ENCODE peak calls at places on chromosome 18, in nine cellular contexts. E, N, W, O, G, J, T, R and S are unnamed samples.

GRCh38 chr18:55795101-55795669 is 207.2 kb upstream of the TCF4 start:
- DNase-seq in E (no peak), N (no peak), W (no peak), O (no peak), G (no peak), J (no peak), T (no peak), R (no peak), S (no peak)

GRCh38 chr18:46333371-46334199 is 229.4 kb downstream of the HAUS1 start:
- DNase-seq in E (no peak), N (peak; percentile 25), W (no peak), O (no peak), G (no peak), J (no peak), T (no peak), R (no peak), S (no peak)

GRCh38 chr18:68354176-68354575 is 360.7 kb downstream of the TMX3 start:
- DNase-seq in E (no peak), N (no peak), W (no peak), O (no peak), G (no peak), J (no peak), T (no peak), R (no peak), S (no peak)

GRCh38 chr18:48538531-48539405 is at the start of gene CTIF:
- DNase-seq in E (peak; percentile 95), N (peak; percentile 98), W (peak; percentile 94), O (peak; percentile 95), G (peak; percentile 98), J (peak; percentile 85), T (peak; percentile 93), R (peak; percentile 96), S (peak; percentile 93)

GRCh38 chr18:74745658-74746403 is 148.2 kb downstream of the ZNF407 start:
- DNase-seq in E (no peak), N (no peak), W (no peak), O (peak; percentile 15), G (no peak), J (peak; percentile 9), T (no peak), R (no peak), S (no peak)

GRCh38 chr18:7958081-7958896 is 391.2 kb downstream of the PTPRM start:
- DNase-seq in E (no peak), N (no peak), W (no peak), O (no peak), G (no peak), J (no peak), T (no peak), R (no peak), S (no peak)

GRCh38 chr18:8654482-8655451 is 45.5 kb downstream of the RAB12 start:
- DNase-seq in E (no peak), N (no peak), W (no peak), O (no peak), G (no peak), J (peak; percentile 56), T (no peak), R (no peak), S (no peak)

GRCh38 chr18:50138181-50139064 is 56.5 kb downstream of the MYO5B start:
- DNase-seq in E (no peak), N (no peak), W (no peak), O (no peak), G (no peak), J (no peak), T (no peak), R (no peak), S (peak; percentile 25)

GRCh38 chr18:71939483-71939882 is 604.7 kb downstream of the CBLN2 start:
- DNase-seq in E (no peak), N (no peak), W (no peak), O (no peak), G (no peak), J (no peak), T (no peak), R (no peak), S (no peak)

GRCh38 chr18:80119111-80119510 is 10.0 kb downstream of the ADNP2 start:
- DNase-seq in E (no peak), N (no peak), W (no peak), O (no peak), G (no peak), J (no peak), T (no peak), R (no peak), S (no peak)

GRCh38 chr18:48814490-48815181 is 136.1 kb downstream of the SMAD7 start:
- DNase-seq in E (peak; percentile 14), N (peak; percentile 26), W (no peak), O (no peak), G (no peak), J (no peak), T (no peak), R (peak; percentile 3), S (peak; percentile 15)

GRCh38 chr18:12291690-12292089 is 16.4 kb upstream of the TUBB6 start:
- DNase-seq in E (no peak), N (peak; percentile 19), W (no peak), O (no peak), G (no peak), J (no peak), T (no peak), R (no peak), S (no peak)

DNA sequence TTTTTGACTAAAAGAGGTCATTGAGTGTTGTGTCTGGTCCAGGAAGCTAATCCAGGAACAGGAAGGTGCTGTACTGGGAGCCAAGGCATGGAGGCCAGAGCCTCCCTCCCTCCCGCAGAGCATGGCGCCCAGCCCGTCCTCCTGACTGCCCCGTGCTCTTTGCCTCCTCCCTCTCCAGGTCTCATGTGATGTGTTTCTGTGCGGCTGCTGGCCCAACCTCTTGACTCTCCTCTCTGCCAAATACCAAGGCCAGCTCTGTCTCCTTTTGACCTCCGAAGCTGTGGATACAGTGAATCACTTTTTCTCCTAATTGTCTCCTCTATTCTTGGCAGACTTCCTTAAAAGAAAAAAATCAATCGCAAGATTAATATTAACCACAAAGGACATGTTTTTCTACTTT is 284.1 kb downstream of the PHLPP1 start:
- DNase-seq in E (no peak), N (peak; percentile 86), W (peak; percentile 80), O (no peak), G (peak; percentile 79), J (no peak), T (no peak), R (peak; percentile 40), S (peak; percentile 85)
- TF ChIP-seq EP300 in E (no peak), N (no peak), W (no peak), O (no peak), G (peak; percentile 87), J (no peak), T (no peak), R (no peak), S (no peak)

DNA sequence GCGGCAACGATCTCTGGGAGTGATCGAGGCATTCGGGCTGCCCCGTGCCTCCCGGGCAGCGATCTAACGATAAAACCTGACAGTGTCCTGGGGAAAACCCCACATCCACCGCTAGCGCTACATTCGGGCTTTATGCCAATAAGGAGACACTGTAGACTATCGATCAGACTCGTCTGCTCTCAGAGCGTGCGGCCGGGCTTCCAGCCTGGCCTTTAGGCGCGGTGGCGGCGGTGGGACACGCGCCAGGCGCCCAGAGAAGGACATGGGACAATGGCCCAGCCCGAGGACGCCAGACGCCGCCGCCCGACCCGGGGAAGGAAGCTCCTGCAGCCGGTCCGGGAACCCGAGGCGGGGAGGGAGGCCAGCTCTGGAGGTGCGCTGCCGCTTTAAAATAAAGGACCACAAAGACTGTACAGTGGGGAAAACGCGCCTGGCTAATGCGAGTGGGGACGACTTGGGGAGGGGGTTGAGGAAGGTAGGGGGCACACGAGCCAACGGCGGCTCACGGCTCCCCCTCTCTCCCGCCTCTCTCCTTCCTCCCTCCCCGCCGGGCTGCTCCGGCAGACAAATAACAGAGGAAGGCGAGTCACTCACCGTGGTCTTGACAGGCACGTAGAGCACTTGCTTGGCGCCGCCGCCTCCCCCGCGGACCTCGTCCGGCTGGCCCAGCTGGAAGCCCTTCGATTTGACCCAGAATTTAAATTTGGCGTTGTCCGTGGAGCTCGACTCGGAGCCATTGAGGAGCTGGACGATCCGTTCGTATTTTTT is 2.1 kb downstream of the NOL4 start:
- DNase-seq in E (no peak), N (no peak), W (no peak), O (no peak), G (no peak), J (no peak), T (no peak), R (no peak), S (peak; percentile 85)
- H3K4me3 ChIP-seq in E (peak overlapping the region; percentile 42), N (peak overlapping the region; percentile 40), W (peak overlapping the region; percentile 23), O (peak overlapping the region; percentile 26), G (peak overlapping the region; percentile 18), J (no peak overlapping the region), T (peak overlapping the region; percentile 49), R (peak overlapping the region; percentile 20), S (peak overlapping the region; percentile 26)

GRCh38 chr18:13537022-13537780 is 189.2 kb downstream of the FAM210A start:
- DNase-seq in E (no peak), N (no peak), W (no peak), O (no peak), G (no peak), J (no peak), T (no peak), R (no peak), S (no peak)

GRCh38 chr18:13539843-13540535 is 186.4 kb downstream of the FAM210A start:
- DNase-seq in E (no peak), N (no peak), W (no peak), O (no peak), G (no peak), J (no peak), T (no peak), R (no peak), S (no peak)

GRCh38 chr18:13540783-13541182 is 185.6 kb downstream of the FAM210A start:
- DNase-seq in E (no peak), N (no peak), W (no peak), O (no peak), G (no peak), J (no peak), T (no peak), R (no peak), S (no peak)

GRCh38 chr18:13538630-13539029 is 187.7 kb downstream of the FAM210A start:
- DNase-seq in E (no peak), N (no peak), W (no peak), O (no peak), G (no peak), J (no peak), T (no peak), R (no peak), S (no peak)

GRCh38 chr18:13539050-13539449 is 187.3 kb downstream of the FAM210A start:
- DNase-seq in E (no peak), N (no peak), W (no peak), O (no peak), G (peak; percentile 45), J (no peak), T (no peak), R (peak; percentile 68), S (no peak)
- H3K27me3 ChIP-seq in E (no peaks in the 10 kb centered on the region), N (no peaks in the 10 kb centered on the region), W (no peaks in the 10 kb centered on the region), O (no peaks in the 10 kb centered on the region), G (no peaks in the 10 kb centered on the region), J (peaks cover 16% of the 10 kb centered on the region), T (no peaks in the 10 kb centered on the region), R (no peaks in the 10 kb centered on the region), S (no peaks in the 10 kb centered on the region)

DNA sequence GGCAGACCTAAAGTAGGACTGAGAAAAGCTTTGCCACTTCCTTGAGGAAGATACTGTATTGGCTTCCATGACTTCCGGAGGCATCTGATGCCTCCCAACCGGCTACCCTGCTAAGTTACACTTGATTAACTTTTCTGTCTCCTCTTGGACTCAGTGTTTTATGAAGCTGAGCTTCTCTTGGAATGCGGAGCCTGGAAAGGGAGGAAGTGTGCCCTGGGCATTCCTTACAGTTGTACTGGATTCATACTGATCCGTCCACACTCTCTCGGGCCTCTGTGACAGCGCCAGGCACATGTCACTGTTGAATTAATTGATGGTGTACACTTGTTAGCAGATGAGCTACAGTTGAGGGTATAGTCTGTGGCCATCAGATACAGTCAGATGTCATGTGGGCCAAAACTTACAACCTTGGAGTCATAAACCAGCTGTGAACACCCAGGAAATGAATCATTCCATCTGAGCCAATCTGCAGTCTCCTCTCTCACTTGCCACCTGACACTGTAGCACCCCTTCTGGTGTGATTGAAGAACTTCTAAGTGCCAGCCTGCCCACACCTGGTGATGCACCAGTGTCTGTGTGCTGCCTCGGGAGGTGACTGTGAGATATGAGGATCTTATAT is 122.5 kb downstream of the FHOD3 start:
- DNase-seq in E (no peak), N (no peak), W (no peak), O (peak; percentile 5), G (no peak), J (no peak), T (no peak), R (no peak), S (no peak)
- TF ChIP-seq EP300 in E (no peak), N (no peak), W (no peak), O (no peak), G (no peak), J (no peak), T (no peak), R (no peak), S (no peak)